ENCODE peak calls at places on chromosome 1, in six cellular contexts. G is effector memory CD4-positive, alpha-beta T cell; B is IMR-90; Q is T-cell; M is heart left ventricle; U is brain microvascular endothelial cell. D is an unnamed sample.

GRCh38 chr1:203186091-203186445 is 436 bp downstream of the CHI3L1 start:
- DNase-seq in G (no peak), Q (no peak), M (no peak), B (no peak), U (no peak), D (no peak)

GRCh38 chr1:113053344-113054138 is 19.5 kb upstream of the LRIG2 start:
- DNase-seq in Q (no peak), M (no peak), B (no peak), U (no peak), G (no peak), D (no peak)

GRCh38 chr1:41363632-41364320 is 2.5 kb downstream of the FOXO6 start:
- DNase-seq in M (no peak), G (no peak), Q (no peak), B (no peak), U (no peak), D (no peak)

GRCh38 chr1:98049370-98050115 is 128.7 kb upstream of the DPYD start:
- DNase-seq in M (no peak), B (peak), U (no peak), Q (no peak), G (no peak), D (no peak)

GRCh38 chr1:161305872-161306519 is 3.8 kb downstream of the MPZ start:
- DNase-seq in M (peak), U (no peak), G (peak), B (peak), Q (peak), D (peak)

GRCh38 chr1:214957330-214958137 is 125.0 kb upstream of the KCNK2 start:
- DNase-seq in U (peak), G (no peak), Q (no peak), M (no peak), B (peak), D (no peak)

GRCh38 chr1:149903836-149904491 is 4.6 kb downstream of the BOLA1 start:
- DNase-seq in G (no peak), B (no peak), U (no peak), M (no peak), Q (no peak), D (no peak)

GRCh38 chr1:44660176-44660575 is 14.1 kb downstream of the TMEM53 start:
- DNase-seq in B (no peak), U (no peak), M (peak), G (no peak), Q (no peak), D (no peak)

GRCh38 chr1:25462732-25463131 is 32.0 kb downstream of the MACO1 start:
- DNase-seq in Q (no peak), G (no peak), U (no peak), B (no peak), M (no peak), D (no peak)

GRCh38 chr1:164596149-164596548 is 37.2 kb downstream of the PBX1 start:
- DNase-seq in U (no peak), M (no peak), G (no peak), B (no peak), Q (no peak), D (no peak)

GRCh38 chr1:92876351-92876750 is 44.5 kb downstream of the RPL5 start:
- DNase-seq in U (no peak), G (no peak), B (no peak), Q (no peak), M (no peak), D (no peak)

GRCh38 chr1:153617677-153618076 is 1.6 kb upstream of the S100A14 start:
- DNase-seq in U (no peak), Q (peak), M (peak), G (peak), B (no peak), D (peak)

GRCh38 chr1:8171751-8172464 is 145.8 kb upstream of the ERRFI1 start:
- DNase-seq in Q (no peak), B (peak), U (no peak), M (no peak), G (no peak), D (no peak)

GRCh38 chr1:5526385-5526750 is 465.9 kb downstream of the NPHP4 start:
- DNase-seq in Q (no peak), B (no peak), M (no peak), U (no peak), G (no peak), D (no peak)

GRCh38 chr1:43549921-43550597 is 19.4 kb downstream of the PTPRF start:
- DNase-seq in B (no peak), U (no peak), M (no peak), Q (no peak), G (no peak), D (no peak)

GRCh38 chr1:53406551-53407235 is 52.5 kb upstream of the DMRTB1 start:
- DNase-seq in G (no peak), B (no peak), M (no peak), U (no peak), Q (no peak), D (no peak)

GRCh38 chr1:168202941-168203654 is 22.7 kb upstream of the SFT2D2 start:
- DNase-seq in G (no peak), U (peak), B (peak), M (no peak), Q (no peak), D (no peak)

GRCh38 chr1:90973897-90974798 is 47.7 kb downstream of the ZNF644 start:
- DNase-seq in Q (no peak), U (no peak), M (no peak), B (peak), G (no peak), D (no peak)

D was measured in T-helper 9 cell.